ENCODE peak calls at places on chromosomes 13 and 19, in seven cellular contexts. P is NT2/D1; I is upper lobe of right lung; N is uterus; V is lower lobe of right lung; X is CD8-positive, alpha-beta T cell; L is psoas muscle. A is an unnamed sample.

GRCh38 chr13:74062933-74063332 is 71.3 kb downstream of the KLF12 start:
- DNase-seq in N (peak; percentile 59), X (peak; percentile 30), P (no peak), V (no peak), I (no peak), L (peak; percentile 77), A (no peak)

GRCh38 chr19:30696514-30696913 is 324.3 kb downstream of the ZNF536 start:
- DNase-seq in P (no peak), L (no peak), X (no peak), I (no peak), N (no peak), V (no peak), A (peak; percentile 27)

GRCh38 chr19:16000024-16000687 is 51.3 kb downstream of the OR10H4 start:
- DNase-seq in N (no peak), P (no peak), L (no peak), V (no peak), I (no peak), X (no peak), A (no peak)

GRCh38 chr13:112724788-112725345 is 35.0 kb downstream of the ATP11A start:
- DNase-seq in V (no peak), P (no peak), L (no peak), X (no peak), N (no peak), I (peak; percentile 59), A (no peak)

GRCh38 chr13:62387642-62388041 is 972.0 kb upstream of the PCDH20 start:
- DNase-seq in P (no peak), N (no peak), I (no peak), L (no peak), X (no peak), V (no peak), A (no peak)

GRCh38 chr19:29978139-29978538 is 36.1 kb downstream of the URI1 start:
- DNase-seq in V (no peak), P (no peak), X (no peak), L (no peak), N (no peak), I (no peak), A (no peak)

GRCh38 chr19:57560049-57560491 is 407 bp upstream of the ZNF550 start:
- DNase-seq in V (peak; percentile 41), L (peak; percentile 60), P (no peak), X (no peak), I (no peak), N (peak; percentile 13), A (no peak)

GRCh38 chr19:34589730-34590129 is 87.2 kb downstream of the SCGB2B2 start:
- DNase-seq in L (no peak), V (no peak), I (no peak), P (no peak), N (no peak), X (no peak), A (no peak)

GRCh38 chr13:107883561-107884175 is 331.7 kb downstream of the LIG4 start:
- DNase-seq in I (no peak), X (no peak), V (no peak), P (no peak), N (no peak), L (no peak), A (no peak)

GRCh38 chr19:29075149-29075548 is 137.8 kb downstream of the UQCRFS1 start:
- DNase-seq in X (no peak), P (no peak), N (no peak), V (no peak), L (no peak), I (no peak), A (no peak)

GRCh38 chr13:51832471-51833152 is 12.4 kb downstream of the TMEM272 start:
- DNase-seq in V (no peak), X (peak; percentile 64), I (no peak), P (no peak), N (no peak), L (no peak), A (peak; percentile 47)

GRCh38 chr13:98878421-98879126 is 99.3 kb downstream of the DOCK9 start:
- DNase-seq in I (no peak), L (no peak), N (no peak), P (no peak), X (no peak), V (no peak), A (no peak)

GRCh38 chr19:29499261-29499920 is 26.4 kb upstream of the VSTM2B start:
- DNase-seq in L (no peak), P (no peak), X (no peak), V (peak; percentile 22), I (peak; percentile 46), N (no peak), A (no peak)

GRCh38 chr13:89269737-89270136 is 1598.6 kb downstream of the SLITRK5 start:
- DNase-seq in I (no peak), X (no peak), N (no peak), L (no peak), P (no peak), V (no peak), A (no peak)

GRCh38 chr19:49954933-49955332 is 6.0 kb downstream of the SIGLEC11 start:
- DNase-seq in V (peak; percentile 40), X (no peak), P (no peak), I (no peak), L (no peak), N (no peak), A (no peak)

GRCh38 chr13:29835280-29836061 is 14.9 kb downstream of the UBL3 start:
- DNase-seq in P (no peak), L (no peak), I (no peak), V (no peak), X (no peak), N (no peak), A (no peak)

GRCh38 chr13:42007844-42008243 is 40.6 kb upstream of the DGKH start:
- DNase-seq in X (no peak), L (no peak), P (no peak), I (no peak), N (no peak), V (no peak), A (no peak)

GRCh38 chr19:30631035-30631375 is 258.8 kb downstream of the ZNF536 start:
- DNase-seq in V (no peak), L (no peak), I (no peak), N (no peak), X (no peak), P (no peak), A (no peak)

GRCh38 chr13:34993470-34993869 is 51.4 kb downstream of the NBEA start:
- DNase-seq in V (no peak), P (no peak), N (no peak), I (no peak), X (no peak), L (no peak), A (no peak)

GRCh38 chr19:42422576-42423461 is 4.4 kb downstream of the LIPE start:
- DNase-seq in X (peak; percentile 66), V (no peak), N (no peak), I (peak; percentile 74), L (peak; percentile 70), P (no peak), A (peak; percentile 15)

DNA sequence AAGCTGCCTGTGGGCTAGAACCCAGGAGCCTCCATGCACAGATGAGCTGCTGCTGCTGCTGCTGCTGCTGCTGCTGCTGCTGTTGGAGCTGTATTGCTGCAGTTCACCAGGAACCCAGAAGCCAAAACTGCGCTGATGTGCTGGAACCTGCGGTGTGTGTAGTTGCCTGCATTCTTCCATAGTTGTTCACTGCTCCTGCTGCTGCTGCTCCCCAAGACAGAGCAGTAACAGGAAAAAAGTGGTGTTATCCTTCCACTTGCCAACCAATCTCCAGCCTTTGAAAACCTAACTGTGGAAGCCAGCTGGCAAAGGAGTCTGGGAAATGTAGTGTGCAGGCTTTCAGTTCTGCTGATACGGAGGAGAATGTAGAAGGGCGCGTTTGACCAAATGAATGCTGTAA is 37.9 kb downstream of the ARHGAP35 start:
- DNase-seq in I (no peak), N (peak; percentile 28), V (no peak), X (no peak), P (no peak), L (no peak), A (no peak)
- H3K4me1 ChIP-seq in I (peaks cover 21% of the 10 kb centered on the region), N (no peaks in the 10 kb centered on the region), V (peaks cover 43% of the 10 kb centered on the region), X (peaks cover 5% of the 10 kb centered on the region), P (no peaks in the 10 kb centered on the region), L (peaks cover 44% of the 10 kb centered on the region), A (peaks cover 6% of the 10 kb centered on the region)

GRCh38 chr19:12464769-12465725 is 19.6 kb downstream of the ZNF709 start:
- DNase-seq in I (no peak), L (no peak), N (no peak), X (no peak), V (no peak), P (no peak), A (no peak)
- H3K9me3 ChIP-seq in I (peaks cover 47% of the 10 kb centered on the region), L (peaks cover 70% of the 10 kb centered on the region), N (peaks cover 40% of the 10 kb centered on the region), X (peaks cover 42% of the 10 kb centered on the region), V (peaks cover 71% of the 10 kb centered on the region), P (peaks cover 77% of the 10 kb centered on the region), A (peaks cover 14% of the 10 kb centered on the region)

DNA sequence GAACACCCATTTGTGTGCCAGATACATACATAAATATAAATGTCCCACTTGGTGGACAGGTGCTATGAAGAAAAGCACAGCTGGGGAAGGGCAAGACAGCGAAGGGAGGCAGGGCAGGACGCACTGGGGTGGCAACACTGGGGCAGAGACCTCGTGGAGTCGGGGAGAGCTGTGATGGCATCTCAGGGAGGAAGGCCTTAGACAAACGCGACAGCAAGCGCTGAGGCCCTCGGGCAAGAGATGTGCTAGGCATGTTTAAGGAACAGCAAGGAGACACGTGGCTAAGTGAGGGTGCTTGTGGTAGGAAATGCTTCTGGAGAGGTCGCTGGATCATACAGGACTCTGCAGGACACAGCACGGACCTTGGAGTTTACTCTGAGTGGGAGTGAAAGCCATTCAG is 23.3 kb upstream of the CCNP start:
- DNase-seq in V (no peak), I (no peak), L (no peak), N (no peak), X (no peak), P (no peak), A (no peak)
- H3K4me1 ChIP-seq in V (peaks cover 12% of the 10 kb centered on the region), I (peaks cover 10% of the 10 kb centered on the region), L (peaks cover 53% of the 10 kb centered on the region), N (no peaks in the 10 kb centered on the region), X (peaks cover 10% of the 10 kb centered on the region), P (peaks cover 3% of the 10 kb centered on the region), A (no peaks in the 10 kb centered on the region)

GRCh38 chr19:17473041-17473440 is 2.7 kb downstream of the SLC27A1 start:
- DNase-seq in I (no peak), N (no peak), L (no peak), P (no peak), V (no peak), X (no peak), A (no peak)
- H3K9me3 ChIP-seq in I (no peaks in the 10 kb centered on the region), N (no peaks in the 10 kb centered on the region), L (no peaks in the 10 kb centered on the region), P (no peaks in the 10 kb centered on the region), V (no peaks in the 10 kb centered on the region), X (no peaks in the 10 kb centered on the region), A (no peaks in the 10 kb centered on the region)

DNA sequence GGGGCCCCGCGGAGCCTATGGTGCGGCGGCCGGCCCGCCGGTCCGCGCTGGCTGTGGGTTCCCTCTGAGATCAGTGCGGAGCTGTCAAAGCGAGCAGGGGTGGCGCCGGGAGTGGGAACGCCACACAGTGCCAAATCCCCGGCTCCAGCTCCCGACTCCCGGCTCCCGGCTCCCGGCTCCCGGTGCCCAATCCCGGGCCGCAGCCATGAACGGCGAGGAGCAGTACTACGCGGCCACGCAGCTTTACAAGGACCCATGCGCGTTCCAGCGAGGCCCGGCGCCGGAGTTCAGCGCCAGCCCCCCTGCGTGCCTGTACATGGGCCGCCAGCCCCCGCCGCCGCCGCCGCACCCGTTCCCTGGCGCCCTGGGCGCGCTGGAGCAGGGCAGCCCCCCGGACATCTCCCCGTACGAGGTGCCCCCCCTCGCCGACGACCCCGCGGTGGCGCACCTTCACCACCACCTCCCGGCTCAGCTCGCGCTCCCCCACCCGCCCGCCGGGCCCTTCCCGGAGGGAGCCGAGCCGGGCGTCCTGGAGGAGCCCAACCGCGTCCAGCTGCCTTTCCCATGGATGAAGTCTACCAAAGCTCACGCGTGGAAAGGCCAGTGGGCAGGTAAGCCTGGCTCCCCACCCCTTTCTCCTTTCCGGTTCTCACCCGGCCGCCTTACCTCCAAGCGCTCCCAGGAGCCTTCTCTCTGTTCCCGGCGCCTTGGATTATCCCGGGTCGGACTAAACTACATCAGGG is at the start of gene PDX1:
- DNase-seq in P (no peak), L (no peak), N (no peak), X (no peak), V (no peak), I (no peak), A (no peak)
- H3K4me1 ChIP-seq in P (peaks cover 2% of the 10 kb centered on the region), L (peaks cover 23% of the 10 kb centered on the region), N (peaks cover 24% of the 10 kb centered on the region), X (peaks cover 30% of the 10 kb centered on the region), V (peaks cover 32% of the 10 kb centered on the region), I (peaks cover 35% of the 10 kb centered on the region), A (no peaks in the 10 kb centered on the region)

A was measured in HAP-1.